ENCODE peak calls at places on chromosomes 1 and 21, in five cellular contexts. L is effector CD4-positive, alpha-beta T cell; R is kidney tubule cell; V is breast epithelium; I is nucleus accumbens. N is an unnamed sample.
A peak's percentile ranks its signal among the peaks of the same experiment; 100 is the strongest.

GRCh38 chr1:53430779-53431178 is 28.4 kb upstream of the DMRTB1 start:
- DNase-seq in V (no peak), L (no peak), I (no peak), R (no peak), N (no peak)

GRCh38 chr1:27773732-27774445 is 870 bp downstream of the STX12 start:
- DNase-seq in V (no peak), L (no peak), I (no peak), R (peak; percentile 42), N (peak; percentile 29)

GRCh38 chr1:18989956-18990355 is 33.5 kb upstream of the IFFO2 start:
- DNase-seq in V (no peak), L (no peak), R (no peak), I (no peak), N (no peak)

GRCh38 chr21:42865361-42866160 is 13.8 kb downstream of the WDR4 start:
- DNase-seq in R (no peak), I (no peak), L (no peak), V (no peak), N (no peak)

GRCh38 chr1:30757196-30757949 is at the start of gene LAPTM5:
- DNase-seq in R (no peak), I (no peak), V (no peak), L (peak; percentile 57), N (no peak)

GRCh38 chr1:13892671-13893325 is 192.8 kb downstream of the PRDM2 start:
- DNase-seq in R (no peak), I (no peak), V (no peak), L (no peak), N (no peak)

GRCh38 chr1:41435570-41436178 is 48.8 kb downstream of the EDN2 start:
- DNase-seq in I (no peak), R (peak; percentile 14), V (no peak), L (no peak), N (no peak)

GRCh38 chr1:64624446-64624766 is 120.5 kb upstream of the RAVER2 start:
- DNase-seq in I (no peak), L (no peak), R (peak; percentile 79), V (no peak), N (no peak)

GRCh38 chr1:9596419-9597123 is 7.9 kb downstream of the TMEM201 start:
- DNase-seq in I (no peak), V (no peak), L (no peak), R (no peak), N (no peak)

GRCh38 chr21:42061195-42061865 is 9.8 kb upstream of the UMODL1 start:
- DNase-seq in V (no peak), R (no peak), I (no peak), L (no peak), N (peak; percentile 36)

GRCh38 chr1:43783096-43783670 is 75.8 kb downstream of the ST3GAL3 start:
- DNase-seq in V (no peak), L (no peak), R (no peak), I (no peak), N (no peak)

GRCh38 chr1:178551940-178552339 is 39.0 kb downstream of the TEX35 start:
- DNase-seq in I (no peak), L (no peak), V (no peak), R (no peak), N (no peak)

GRCh38 chr1:214823311-214824117 is 220.5 kb downstream of the CENPF start:
- DNase-seq in V (no peak), L (no peak), R (no peak), I (no peak), N (no peak)

GRCh38 chr1:24093762-24094161 is 18.2 kb downstream of the MYOM3 start:
- DNase-seq in R (no peak), I (no peak), V (no peak), L (no peak), N (no peak)

GRCh38 chr21:46347791-46348381 is 23.9 kb downstream of the PCNT start:
- DNase-seq in I (no peak), L (no peak), R (no peak), V (no peak), N (no peak)

GRCh38 chr1:27862671-27863551 is 9.4 kb upstream of the THEMIS2 start:
- DNase-seq in R (peak; percentile 100), V (peak; percentile 41), L (no peak), I (no peak), N (peak; percentile 53)

GRCh38 chr21:39377444-39378050 is 28.7 kb upstream of the HMGN1 start:
- DNase-seq in L (no peak), I (no peak), R (peak; percentile 14), V (no peak), N (no peak)

GRCh38 chr1:245166471-245166885 is 11.7 kb downstream of the KIF26B start:
- DNase-seq in R (no peak), L (no peak), V (no peak), I (no peak), N (no peak)